ENCODE peak calls at places on chromosomes 6 and 20, in four cellular contexts. E is GM12878, R is WTC11, G is K562. X is an unnamed sample.

GRCh38 chr20:13013411-13013810 is 4.6 kb downstream of the SPTLC3 start:
- DNase-seq in G (no peak), E (no peak), R (no peak), X (no peak)

GRCh38 chr6:22322103-22322882 is 25.5 kb upstream of the PRL start:
- DNase-seq in R (no peak), G (no peak), E (no peak), X (no peak)

GRCh38 chr20:46119028-46119546 is 973 bp downstream of the CD40 start:
- DNase-seq in G (no peak), R (no peak), E (peak), X (no peak)

GRCh38 chr6:166259296-166259977 is 48.8 kb downstream of the PRR18 start:
- DNase-seq in E (no peak), G (no peak), R (no peak), X (no peak)

GRCh38 chr20:64139200-64140081 is 24.8 kb upstream of the MYT1 start:
- DNase-seq in G (no peak), R (peak), E (no peak), X (no peak)

GRCh38 chr6:25717856-25718740 is 36.4 kb upstream of the SLC17A4 start:
- DNase-seq in R (no peak), E (no peak), G (peak), X (peak)

GRCh38 chr6:5968817-5969726 is 37.7 kb downstream of the NRN1 start:
- DNase-seq in E (no peak), R (no peak), G (no peak), X (no peak)

GRCh38 chr6:31158863-31159855 is 770 bp downstream of the TCF19 start:
- DNase-seq in G (peak), E (no peak), R (peak), X (peak)

GRCh38 chr6:118387921-118388701 is 160.0 kb upstream of the PLN start:
- DNase-seq in R (no peak), G (no peak), E (no peak), X (no peak)

GRCh38 chr20:62364911-62365736 is 2.0 kb downstream of the LAMA5 start:
- DNase-seq in E (no peak), G (no peak), R (no peak), X (no peak)

GRCh38 chr6:137076277-137077068 is 31.7 kb upstream of the IL20RA start:
- DNase-seq in G (peak), E (no peak), R (peak), X (peak)

GRCh38 chr6:44486002-44486421 is 98.5 kb downstream of the CDC5L start:
- DNase-seq in R (no peak), G (no peak), E (no peak), X (no peak)

GRCh38 chr6:134614606-134615485 is 296.9 kb upstream of the SGK1 start:
- DNase-seq in G (no peak), R (no peak), E (no peak), X (no peak)

GRCh38 chr6:112956696-112957525 is 609.8 kb downstream of the RFPL4B start:
- DNase-seq in R (no peak), G (peak), E (no peak), X (no peak)

GRCh38 chr6:134436950-134437349 is 119.0 kb upstream of the SGK1 start:
- DNase-seq in G (no peak), E (peak), R (no peak), X (no peak)

GRCh38 chr6:25155221-25155620 is 124.0 kb upstream of the CARMIL1 start:
- DNase-seq in E (no peak), R (no peak), G (peak), X (no peak)

GRCh38 chr6:148064406-148065134 is 278.1 kb upstream of the SASH1 start:
- DNase-seq in E (no peak), G (peak), R (no peak), X (no peak)

GRCh38 chr6:15783484-15783883 is 120.7 kb upstream of the DTNBP1 start:
- DNase-seq in G (no peak), R (no peak), E (no peak), X (no peak)

DNA sequence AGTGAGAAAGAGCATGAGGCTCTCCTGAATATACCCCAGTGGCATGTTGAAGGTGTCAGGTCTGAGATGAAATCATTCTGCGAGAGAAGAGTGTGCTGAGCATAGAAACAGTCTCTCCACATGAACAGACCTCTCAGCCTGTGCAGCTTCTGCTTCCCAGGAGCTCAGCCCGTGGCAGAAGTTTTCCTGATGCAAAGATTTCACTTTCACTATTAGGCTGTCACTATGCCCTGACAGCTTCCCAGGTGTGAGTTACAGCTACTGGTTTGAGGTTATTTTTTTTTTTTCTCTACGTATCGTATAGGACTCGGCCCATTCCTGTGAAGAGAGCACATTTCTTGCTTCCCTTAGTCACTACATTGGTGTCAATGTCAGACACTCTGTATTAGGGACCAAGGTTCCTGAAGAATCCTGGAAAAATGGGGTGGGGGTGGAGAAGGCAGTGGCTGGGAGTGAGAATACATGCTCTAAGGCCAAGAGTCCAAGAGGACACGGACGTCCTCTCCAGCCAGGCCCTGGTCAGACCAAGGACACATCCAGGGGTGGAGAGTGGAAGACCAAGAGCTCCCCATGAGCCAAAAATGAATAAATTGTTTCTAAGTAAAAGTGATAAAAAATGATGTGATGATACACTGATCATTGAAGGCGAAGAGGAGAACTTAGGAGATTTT is 121.2 kb upstream of the AKAP12 start:
- DNase-seq in R (no peak), G (no peak), E (no peak), X (peak)
- TF ChIP-seq CREM in R (no peak), G (no peak), E (no peak), X (no peak)

DNA sequence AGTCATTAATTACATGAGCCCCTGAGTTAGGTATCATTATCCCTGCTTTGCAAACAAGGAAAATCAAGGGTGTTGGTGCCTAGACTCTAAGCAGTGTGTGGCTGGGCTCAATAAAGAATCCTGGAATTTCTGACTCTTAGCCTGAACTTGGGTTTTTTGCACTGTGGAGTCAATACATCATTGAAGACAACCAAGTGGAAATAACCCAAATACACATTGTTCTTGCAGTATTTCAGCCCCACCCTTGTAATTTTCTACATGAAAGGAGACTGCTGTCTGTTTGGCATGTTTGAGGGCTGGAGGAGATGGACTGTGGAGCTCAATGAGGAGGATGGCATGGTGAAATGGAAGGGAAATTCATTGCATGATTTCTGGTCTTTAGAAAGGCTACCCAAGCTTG is 110.3 kb downstream of the CRYBG1 start:
- DNase-seq in R (no peak), E (no peak), G (no peak), X (no peak)
- TF ChIP-seq CREM in R (no peak), E (no peak), G (no peak), X (no peak)

DNA sequence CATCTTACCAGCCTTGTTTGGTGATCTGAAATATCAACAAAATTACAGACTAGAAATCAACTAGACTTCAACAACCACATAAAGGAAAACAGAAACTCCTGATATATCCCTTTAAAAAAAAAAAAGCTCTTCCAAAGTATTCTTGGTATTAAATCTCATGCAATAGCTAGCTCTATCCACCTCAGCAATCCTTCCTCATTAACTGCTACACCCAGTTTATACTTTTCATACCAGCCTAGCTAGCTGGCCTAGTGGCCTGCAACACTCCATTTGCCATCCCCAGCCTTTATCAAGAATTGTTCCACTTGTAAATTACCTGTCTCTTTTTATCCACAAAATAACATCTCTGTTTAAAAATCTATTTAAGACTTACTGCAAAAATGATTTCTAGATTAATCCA is 69.0 kb downstream of the BACH2 start:
- DNase-seq in E (no peak), R (no peak), G (no peak), X (no peak)
- TF ChIP-seq CREM in E (no peak), R (no peak), G (no peak), X (no peak)

GRCh38 chr6:159533568-159533967 is 159.5 kb downstream of the SOD2 start:
- DNase-seq in R (no peak), E (no peak), G (no peak), X (no peak)

GRCh38 chr6:159529820-159530405 is 163.1 kb downstream of the SOD2 start:
- DNase-seq in E (no peak), R (no peak), G (no peak), X (no peak)

GRCh38 chr6:159535629-159536028 is 157.4 kb downstream of the SOD2 start:
- DNase-seq in R (no peak), G (no peak), E (no peak), X (no peak)

GRCh38 chr6:159532155-159532554 is 160.9 kb downstream of the SOD2 start:
- DNase-seq in G (no peak), R (peak), E (no peak), X (no peak)

DNA sequence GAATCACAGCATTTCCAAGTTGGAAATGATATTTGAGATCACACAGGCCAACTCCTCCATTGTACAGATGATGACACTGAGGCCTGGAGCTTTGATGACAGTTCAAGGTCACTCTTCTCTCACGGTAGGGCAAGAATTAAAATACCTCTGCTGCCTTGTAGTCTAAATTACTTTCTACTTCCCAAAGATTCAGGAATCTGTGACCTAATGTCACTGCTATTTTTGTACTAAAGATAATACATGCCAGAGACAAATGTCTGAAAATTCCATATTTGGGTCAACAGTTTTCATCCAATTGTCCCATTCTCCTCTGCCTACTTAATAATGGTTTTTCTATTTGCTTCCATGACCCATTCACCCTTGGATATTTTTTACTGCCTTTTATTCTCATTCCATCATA is 160.0 kb downstream of the SOD2 start:
- DNase-seq in G (no peak), R (no peak), E (no peak), X (no peak)
- TF ChIP-seq CREM in G (no peak), R (no peak), E (no peak), X (no peak)

GRCh38 chr20:8633366-8633765 is 435.5 kb upstream of the PLCB4 start:
- DNase-seq in R (no peak), E (no peak), G (no peak), X (no peak)
- TF ChIP-seq CREM in R (no peak), E (no peak), G (no peak), X (no peak)

GRCh38 chr6:42179261-42179955 is 6.2 kb downstream of the GUCA1A start:
- DNase-seq in R (no peak), E (no peak), G (no peak), X (no peak)

GRCh38 chr6:42179956-42180335 is 6.8 kb downstream of the GUCA1A start:
- DNase-seq in E (no peak), R (no peak), G (no peak), X (no peak)

GRCh38 chr6:42175860-42176259 is 2.7 kb downstream of the GUCA1A start:
- DNase-seq in E (no peak), G (no peak), R (peak), X (peak)

GRCh38 chr6:42176981-42177380 is 3.8 kb downstream of the GUCA1A start:
- DNase-seq in G (no peak), R (no peak), E (no peak), X (no peak)

DNA sequence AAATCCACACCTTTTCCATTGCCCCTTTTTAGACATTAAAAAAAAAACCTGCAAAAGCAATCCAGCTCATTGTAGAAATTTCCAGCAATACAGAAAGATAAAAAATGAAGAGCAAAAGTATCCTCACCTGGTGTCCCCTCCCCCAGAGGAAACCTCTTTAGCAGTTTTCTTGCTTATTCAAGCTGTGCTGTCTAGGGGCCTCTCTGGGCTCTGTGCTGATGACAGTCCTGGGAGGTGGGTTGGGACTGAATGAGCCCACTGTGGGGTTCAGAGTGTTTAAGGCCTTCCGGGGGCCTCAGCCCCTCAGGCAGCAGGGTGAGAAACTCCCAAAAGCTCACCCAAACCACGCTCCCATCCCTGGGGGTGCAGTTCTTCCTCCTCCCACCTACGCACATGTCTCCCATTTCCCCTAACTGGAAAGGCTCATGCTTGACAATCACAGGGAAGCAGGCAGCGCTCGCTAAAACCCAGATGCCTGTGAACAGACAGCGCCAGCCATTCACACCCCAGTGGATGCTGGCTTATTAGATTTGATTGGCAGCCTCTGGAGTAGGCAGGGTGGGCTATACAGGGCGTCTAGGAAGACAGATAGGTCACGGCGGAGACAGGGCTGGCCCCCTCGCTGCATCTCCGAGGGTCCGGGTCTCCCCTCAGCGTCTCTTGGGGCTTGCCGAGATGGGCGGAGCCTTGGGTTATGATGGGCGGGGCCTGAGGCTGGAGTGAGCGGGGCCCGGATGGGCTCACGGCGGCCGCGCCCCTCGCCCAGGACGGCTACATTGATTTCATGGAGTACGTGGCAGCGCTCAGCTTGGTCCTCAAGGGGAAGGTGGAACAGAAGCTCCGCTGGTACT is 4.6 kb downstream of the GUCA1A start:
- DNase-seq in E (no peak), G (no peak), R (peak), X (no peak)
- TF ChIP-seq CREM in E (no peak), G (no peak), R (no peak), X (no peak)

DNA sequence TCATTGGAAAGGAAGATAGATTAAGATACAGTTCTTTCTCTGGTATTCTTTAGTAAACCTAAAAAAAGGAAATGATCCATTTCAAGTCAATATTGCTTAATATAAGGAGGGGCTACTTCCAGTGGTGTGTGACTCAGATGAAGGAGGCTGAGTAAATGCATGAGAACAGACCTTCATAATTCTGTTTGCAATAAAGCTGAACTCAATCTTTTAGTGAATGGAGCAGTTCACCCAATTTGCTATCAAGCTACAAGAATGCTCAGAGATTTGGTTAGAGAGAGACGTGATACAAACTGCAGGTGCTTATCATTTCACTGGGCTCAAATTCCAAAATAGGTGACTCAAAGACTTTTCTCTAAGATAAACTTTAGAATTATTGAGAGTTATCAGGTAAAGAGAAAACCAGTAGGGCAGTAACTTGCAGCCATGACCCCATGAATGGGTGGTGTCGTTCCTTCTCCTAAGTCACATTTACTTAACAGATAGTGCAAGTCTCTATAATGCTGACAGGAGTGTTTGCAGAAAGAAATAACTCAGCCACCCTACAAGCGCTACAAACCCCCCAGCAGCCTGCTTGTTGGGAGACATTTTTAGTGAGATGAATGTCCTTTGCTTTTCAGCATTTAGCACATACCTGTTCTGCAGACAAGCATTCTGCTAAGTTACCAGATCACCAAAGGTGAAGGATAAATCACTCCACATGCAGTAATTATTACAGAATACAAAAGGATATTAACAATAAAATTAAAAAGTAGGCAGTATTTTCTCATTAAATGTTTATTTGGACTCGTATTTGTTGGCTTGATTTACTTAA is 16.4 kb upstream of the BLOC1S5 start:
- DNase-seq in G (peak), R (no peak), E (no peak), X (peak)
- TF ChIP-seq CREM in G (no peak), R (no peak), E (no peak), X (no peak)